ENCODE peak calls at places on chromosomes 4 and X, in four cellular contexts. X is H1, N is IMR-90, A is H9. D is an unnamed sample.

GRCh38 chr4:6137027-6137746 is 63.2 kb downstream of the JAKMIP1 start:
- DNase-seq in X (no peak), N (no peak), A (no peak), D (peak; percentile 98)

GRCh38 chr4:139660518-139661149 is 5.0 kb upstream of the MGST2 start:
- DNase-seq in X (no peak), N (no peak), A (no peak), D (no peak)

GRCh38 chr4:128380306-128380705 is 92.7 kb upstream of the PGRMC2 start:
- DNase-seq in X (no peak), N (no peak), A (no peak), D (no peak)

GRCh38 chr4:163623787-163624186 is 129.3 kb downstream of the TMA16 start:
- DNase-seq in X (no peak), N (no peak), A (no peak), D (peak; percentile 84)

GRCh38 chrX:78997870-78998558 is 52.8 kb downstream of the P2RY10 start:
- DNase-seq in X (no peak), N (no peak), A (no peak), D (no peak)

GRCh38 chr4:74624351-74625151 is 169.8 kb downstream of the BTC start:
- DNase-seq in X (no peak), N (peak; percentile 96), A (no peak), D (peak; percentile 18)

GRCh38 chr4:165493359-165493758 is 114.6 kb downstream of the CPE start:
- DNase-seq in X (peak; percentile 88), N (peak; percentile 38), A (peak; percentile 91), D (peak; percentile 96)

GRCh38 chr4:113880240-113881028 is 99.0 kb downstream of the ARSJ start:
- DNase-seq in X (no peak), N (no peak), A (no peak), D (no peak)

GRCh38 chrX:80876877-80877276 is 67.2 kb upstream of the BRWD3 start:
- DNase-seq in X (no peak), N (peak; percentile 44), A (no peak), D (peak; percentile 26)

GRCh38 chr4:8282742-8283141 is 13.2 kb downstream of the HTRA3 start:
- DNase-seq in X (no peak), N (no peak), A (no peak), D (no peak)

GRCh38 chr4:120865985-120866384 is 56.5 kb downstream of the PRDM5 start:
- DNase-seq in X (no peak), N (peak; percentile 31), A (peak; percentile 29), D (peak; percentile 49)

GRCh38 chr4:24973471-24974251 is 57.1 kb downstream of the LGI2 start:
- DNase-seq in X (no peak), N (peak; percentile 14), A (peak; percentile 28), D (no peak)

GRCh38 chr4:26076000-26076587 is 162.1 kb downstream of the SMIM20 start:
- DNase-seq in X (no peak), N (peak; percentile 81), A (no peak), D (no peak)

GRCh38 chr4:62119195-62119594 is 919.1 kb downstream of the ADGRL3 start:
- DNase-seq in X (no peak), N (no peak), A (no peak), D (no peak)

GRCh38 chrX:74280759-74281158 is 23.2 kb upstream of the ZCCHC13 start:
- DNase-seq in X (no peak), N (no peak), A (no peak), D (no peak)

GRCh38 chrX:1592128-1592862 is 891 bp downstream of the AKAP17A start:
- DNase-seq in X (peak; percentile 49), N (peak; percentile 5), A (peak; percentile 66), D (peak; percentile 69)

GRCh38 chr4:53709693-53710092 is 118.4 kb upstream of the LNX1 start:
- DNase-seq in X (no peak), N (no peak), A (no peak), D (no peak)

GRCh38 chr4:135371137-135371536 is 1169.5 kb upstream of the PABPC4L start:
- DNase-seq in X (peak; percentile 58), N (no peak), A (peak; percentile 50), D (peak; percentile 46)

GRCh38 chrX:107935200-107935599 is 47.0 kb downstream of the TEX13B start:
- DNase-seq in X (no peak), N (peak; percentile 5), A (no peak), D (peak; percentile 1)

GRCh38 chr4:64144994-64145393 is 264.3 kb downstream of the TECRL start:
- DNase-seq in X (no peak), N (no peak), A (no peak), D (no peak)

GRCh38 chr4:118772149-118773081 is 63.5 kb downstream of the SEC24D start:
- DNase-seq in X (no peak), N (peak; percentile 70), A (no peak), D (peak; percentile 54)

GRCh38 chr4:101103381-101104142 is 243.8 kb downstream of the PPP3CA start:
- DNase-seq in X (no peak), N (peak; percentile 48), A (no peak), D (peak; percentile 61)

GRCh38 chr4:138665851-138666250 is 349.7 kb upstream of the NOCT start:
- DNase-seq in X (no peak), N (no peak), A (no peak), D (no peak)

GRCh38 chr4:61246003-61246402 is 45.9 kb downstream of the ADGRL3 start:
- DNase-seq in X (no peak), N (no peak), A (no peak), D (no peak)

GRCh38 chr4:158664806-158665205 is 6.9 kb downstream of the C4orf46 start:
- DNase-seq in X (no peak), N (no peak), A (no peak), D (no peak)

GRCh38 chrX:68762649-68763268 is 66.1 kb upstream of the EFNB1 start:
- DNase-seq in X (no peak), N (no peak), A (no peak), D (no peak)

GRCh38 chr4:70703695-70704332 is 15.5 kb downstream of the UTP3 start:
- DNase-seq in X (no peak), N (peak; percentile 83), A (no peak), D (no peak)

GRCh38 chr4:72553540-72553939 is 15.5 kb downstream of the ADAMTS3 start:
- DNase-seq in X (no peak), N (no peak), A (no peak), D (peak; percentile 14)

GRCh38 chr4:22596384-22596783 is 80.5 kb upstream of the ADGRA3 start:
- DNase-seq in X (no peak), N (no peak), A (no peak), D (no peak)

GRCh38 chr4:86302242-86302641 is 57.6 kb downstream of the MAPK10 start:
- DNase-seq in X (no peak), N (peak; percentile 1), A (peak; percentile 31), D (peak; percentile 76)

GRCh38 chrX:119482497-119483480 is 14.5 kb downstream of the SLC25A5 start:
- DNase-seq in X (peak; percentile 78), N (peak; percentile 39), A (peak; percentile 76), D (peak; percentile 80)

GRCh38 chr4:74316397-74316796 is 8.1 kb downstream of the EPGN start:
- DNase-seq in X (no peak), N (no peak), A (no peak), D (peak; percentile 61)

GRCh38 chr4:9999956-10000551 is 21.2 kb downstream of the SLC2A9 start:
- DNase-seq in X (no peak), N (peak; percentile 17), A (no peak), D (no peak)

GRCh38 chr4:12961713-12962112 is 522.4 kb downstream of the RAB28 start:
- DNase-seq in X (no peak), N (no peak), A (no peak), D (no peak)
- H3K56ac ChIP-seq in X (no peak overlapping the region), N (no peak overlapping the region), A (no peak overlapping the region), D (no peak overlapping the region)

GRCh38 chr4:146155152-146155724 is 20.3 kb upstream of the LSM6 start:
- DNase-seq in X (no peak), N (no peak), A (no peak), D (no peak)
- H3K56ac ChIP-seq in X (no peak overlapping the region), N (no peak overlapping the region), A (no peak overlapping the region), D (no peak overlapping the region)

DNA sequence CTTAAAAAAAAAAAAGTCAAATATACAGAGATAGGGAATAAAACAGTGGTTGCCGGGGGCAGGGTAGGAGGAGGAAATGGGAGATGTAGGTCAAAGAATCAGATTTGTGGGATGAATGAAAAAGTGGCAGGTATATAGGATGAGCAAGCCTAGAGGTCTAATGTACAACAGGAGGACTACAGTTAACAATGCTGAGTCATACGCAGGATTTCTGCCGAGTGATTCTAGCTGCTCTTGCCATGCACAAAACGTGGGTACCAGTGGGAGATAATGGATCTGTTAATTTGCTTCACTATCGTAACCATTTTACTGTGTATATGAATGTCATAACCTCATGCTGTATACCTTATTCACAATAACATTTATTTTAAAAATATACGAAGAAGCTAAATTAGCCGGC is 10.7 kb upstream of the MTNR1A start:
- DNase-seq in X (no peak), N (no peak), A (no peak), D (no peak)
- H3K56ac ChIP-seq in X (no peak overlapping the region), N (no peak overlapping the region), A (no peak overlapping the region), D (no peak overlapping the region)

GRCh38 chr4:133588306-133588705 is 439.2 kb downstream of the PCDH10 start:
- DNase-seq in X (no peak), N (no peak), A (no peak), D (no peak)

GRCh38 chr4:133581971-133582619 is 433.0 kb downstream of the PCDH10 start:
- DNase-seq in X (no peak), N (no peak), A (no peak), D (no peak)

GRCh38 chr4:133584714-133585113 is 435.6 kb downstream of the PCDH10 start:
- DNase-seq in X (peak; percentile 49), N (no peak), A (peak; percentile 67), D (peak; percentile 71)

GRCh38 chr4:133585323-133585722 is 436.2 kb downstream of the PCDH10 start:
- DNase-seq in X (no peak), N (no peak), A (no peak), D (no peak)
- H3K56ac ChIP-seq in X (no peak overlapping the region), N (no peak overlapping the region), A (no peak overlapping the region), D (no peak overlapping the region)

D was measured in mesendoderm.